ENCODE peak calls at places on chromosomes 2 and 18, in four cellular contexts. P is fibroblast of pulmonary artery, I is neural crest cell, R is glutamatergic neuron. S is an unnamed sample.

GRCh38 chr18:60053747-60054304 is 154.0 kb downstream of the PMAIP1 start:
- DNase-seq in R (no peak), P (peak), I (no peak), S (no peak)

GRCh38 chr2:146734042-146734715 is 1110.7 kb upstream of the ACVR2A start:
- DNase-seq in I (no peak), R (no peak), P (peak), S (peak)

GRCh38 chr18:71919211-71919610 is 624.9 kb downstream of the CBLN2 start:
- DNase-seq in R (no peak), P (no peak), I (no peak), S (no peak)

GRCh38 chr2:3108105-3108504 is 269.5 kb downstream of the EIPR1 start:
- DNase-seq in P (no peak), I (no peak), R (no peak), S (no peak)

GRCh38 chr2:38268691-38269309 is 108.3 kb downstream of the ATL2 start:
- DNase-seq in P (no peak), I (no peak), R (no peak), S (no peak)

GRCh38 chr2:231648579-231649174 is 56.0 kb downstream of the TEX44 start:
- DNase-seq in R (peak), P (peak), I (peak), S (peak)

GRCh38 chr2:181305151-181306123 is 151.7 kb upstream of the ITGA4 start:
- DNase-seq in R (no peak), I (peak), P (peak), S (no peak)

GRCh38 chr18:46155652-46156051 is 51.5 kb downstream of the HAUS1 start:
- DNase-seq in R (no peak), P (peak), I (no peak), S (no peak)

GRCh38 chr2:171958475-171958874 is 36.2 kb downstream of the HAT1 start:
- DNase-seq in P (peak), I (no peak), R (no peak), S (no peak)

GRCh38 chr2:239583879-239584859 is 183.3 kb upstream of the HDAC4 start:
- DNase-seq in R (peak), P (no peak), I (no peak), S (no peak)
- TF ChIP-seq CTCF in R (no peak), P (no peak), I (no peak), S (no peak)

DNA sequence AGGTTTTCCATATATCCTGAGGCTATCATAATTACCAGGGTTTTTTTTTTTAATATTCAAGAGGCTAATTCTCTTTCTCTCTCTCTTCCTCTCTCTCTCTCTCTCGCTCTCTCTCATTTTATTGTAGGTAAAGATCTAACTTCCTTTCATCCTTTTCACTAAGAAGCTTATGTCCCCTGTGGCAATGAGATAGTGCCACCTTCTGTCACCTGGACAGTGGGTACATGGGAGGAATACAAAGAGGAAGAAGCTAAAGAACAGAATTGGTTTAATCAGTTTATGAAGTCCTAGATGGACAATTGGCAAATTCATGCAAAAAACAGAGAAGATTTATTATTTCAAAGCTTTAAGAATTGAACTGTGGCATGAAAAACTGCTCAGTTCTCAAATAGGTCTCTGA is 1582.3 kb upstream of the TMEFF2 start:
- DNase-seq in P (no peak), R (no peak), I (no peak), S (no peak)
- TF ChIP-seq CTCF in P (no peak), R (no peak), I (no peak), S (no peak)

GRCh38 chr2:198322275-198322674 is 517.9 kb downstream of the PLCL1 start:
- DNase-seq in P (no peak), I (no peak), R (peak), S (peak)
- TF ChIP-seq CTCF in P (peak), I (peak), R (peak), S (peak)

GRCh38 chr2:96955694-96956610 is 30.4 kb downstream of the FAM178B start:
- DNase-seq in I (no peak), R (no peak), P (no peak), S (no peak)

GRCh38 chr2:96954490-96954846 is 31.9 kb downstream of the FAM178B start:
- DNase-seq in R (no peak), I (no peak), P (peak), S (no peak)

GRCh38 chr2:96960271-96960955 is 26.0 kb downstream of the FAM178B start:
- DNase-seq in I (peak), P (peak), R (peak), S (peak)

GRCh38 chr2:96959406-96960110 is 26.8 kb downstream of the FAM178B start:
- DNase-seq in R (no peak), I (no peak), P (no peak), S (no peak)

GRCh38 chr2:96957299-96957698 is 29.1 kb downstream of the FAM178B start:
- DNase-seq in R (no peak), P (no peak), I (no peak), S (no peak)
- TF ChIP-seq CTCF in R (no peak), P (no peak), I (no peak), S (no peak)

DNA sequence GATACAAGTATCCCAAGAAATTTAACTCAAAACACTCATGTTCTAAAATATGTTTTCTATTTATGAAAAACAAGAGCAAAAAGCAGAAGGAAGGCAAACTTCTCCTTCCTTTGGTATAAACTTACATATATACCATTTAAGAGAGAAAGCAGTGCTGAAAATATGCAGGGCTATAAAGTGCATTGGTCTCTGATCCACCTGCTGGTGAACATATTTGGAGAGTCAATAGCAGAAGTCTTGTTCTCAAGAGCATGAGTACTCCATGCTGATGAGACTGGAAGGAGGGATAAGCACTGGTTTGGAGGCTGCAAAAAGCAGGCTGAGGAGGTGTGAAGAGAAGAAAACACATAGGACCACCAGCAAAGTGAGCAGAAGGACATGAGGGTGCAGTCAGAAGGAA is 391.2 kb downstream of the STK39 start:
- DNase-seq in R (no peak), P (no peak), I (no peak), S (no peak)
- TF ChIP-seq CTCF in R (no peak), P (no peak), I (no peak), S (no peak)

GRCh38 chr2:36819090-36819711 is 122.7 kb downstream of the VIT start:
- DNase-seq in R (no peak), P (no peak), I (no peak), S (no peak)
- TF ChIP-seq CTCF in R (no peak), P (no peak), I (no peak), S (peak)

GRCh38 chr2:69010437-69011194 is 2.4 kb upstream of the ANTXR1 start:
- DNase-seq in R (no peak), P (no peak), I (no peak), S (no peak)

GRCh38 chr2:69012310-69013122 is 463 bp upstream of the ANTXR1 start:
- DNase-seq in R (peak), P (peak), I (peak), S (peak)

GRCh38 chr2:69011611-69012157 is 1.3 kb upstream of the ANTXR1 start:
- DNase-seq in R (peak), I (no peak), P (no peak), S (no peak)

GRCh38 chr2:69013837-69014796 is 1.1 kb downstream of the ANTXR1 start:
- DNase-seq in P (peak), R (no peak), I (no peak), S (peak)

DNA sequence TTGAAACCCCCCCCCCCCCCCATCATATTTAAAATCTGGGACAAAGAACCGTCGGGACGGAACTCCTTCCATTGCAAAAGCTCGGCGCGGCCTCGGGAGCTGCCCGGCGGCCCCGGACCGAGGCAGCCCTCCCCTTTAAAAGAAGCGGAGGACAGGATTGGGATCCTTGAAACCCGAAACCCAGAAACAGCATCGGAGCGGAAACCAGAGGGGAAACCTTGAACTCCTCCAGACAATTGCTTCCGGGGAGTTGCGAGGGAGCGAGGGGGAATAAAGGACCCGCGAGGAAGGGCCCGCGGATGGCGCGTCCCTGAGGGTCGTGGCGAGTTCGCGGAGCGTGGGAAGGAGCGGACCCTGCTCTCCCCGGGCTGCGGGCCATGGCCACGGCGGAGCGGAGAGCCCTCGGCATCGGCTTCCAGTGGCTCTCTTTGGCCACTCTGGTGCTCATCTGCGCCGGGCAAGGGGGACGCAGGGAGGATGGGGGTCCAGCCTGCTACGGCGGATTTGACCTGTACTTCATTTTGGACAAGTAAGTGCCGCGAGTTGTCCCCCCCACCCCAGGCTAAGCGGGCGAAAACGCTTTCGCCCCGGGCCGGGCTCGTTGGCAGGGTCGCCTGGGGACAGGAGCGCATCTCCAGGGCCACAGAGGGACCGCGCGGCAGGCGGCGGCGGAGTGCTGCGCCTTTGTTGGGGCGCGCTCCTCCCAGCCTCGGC is at the start of gene ANTXR1:
- DNase-seq in P (peak), I (peak), R (peak), S (peak)
- TF ChIP-seq CTCF in P (no peak), I (peak), R (peak), S (peak)

GRCh38 chr18:10006261-10006903 is 92.6 kb downstream of the VAPA start:
- DNase-seq in P (peak), R (peak), I (no peak), S (no peak)
- TF ChIP-seq CTCF in P (peak), R (no peak), I (no peak), S (no peak)

DNA sequence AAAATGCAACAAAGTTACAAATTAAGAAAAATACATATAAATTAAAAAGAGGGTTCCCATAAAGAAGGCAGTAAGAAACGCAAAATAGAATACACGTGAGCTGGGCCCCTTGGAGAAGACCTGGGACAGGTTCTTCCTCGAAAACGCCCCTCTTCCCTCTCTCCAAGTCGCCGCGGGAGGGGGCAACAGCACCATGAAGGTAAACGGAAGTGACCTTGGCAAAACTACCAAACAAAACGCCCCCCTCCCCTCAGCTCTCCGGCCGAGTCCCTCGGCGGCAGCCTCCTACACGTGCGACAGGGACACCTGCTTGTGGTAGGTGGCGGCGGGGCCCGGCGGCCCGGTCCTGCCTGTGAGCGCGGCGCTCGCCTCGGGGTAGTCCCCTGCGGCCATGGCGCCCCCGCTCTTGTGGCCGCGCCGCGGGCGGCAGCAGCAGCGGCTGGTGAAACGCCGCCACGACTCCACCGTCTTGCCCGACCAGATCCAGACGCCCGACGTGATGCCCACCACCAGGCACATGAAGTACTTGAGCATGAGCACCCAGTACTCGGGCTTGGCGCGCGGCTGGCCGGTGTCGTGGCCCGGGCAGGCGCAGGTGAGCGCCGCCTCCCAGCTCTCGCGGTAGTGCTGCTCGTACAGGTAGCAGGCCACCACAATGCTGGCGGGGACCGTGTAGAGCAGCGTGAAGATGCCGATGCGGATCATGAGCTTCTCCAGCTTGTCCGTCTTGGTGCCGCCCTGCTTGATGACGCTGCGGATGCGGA is 2.8 kb downstream of the FZD5 start:
- DNase-seq in P (no peak), R (no peak), I (no peak), S (peak)
- TF ChIP-seq CTCF in P (no peak), R (no peak), I (no peak), S (no peak)

GRCh38 chr2:235672720-235673119 is 178.9 kb downstream of the AGAP1 start:
- DNase-seq in I (no peak), P (no peak), R (no peak), S (no peak)
- TF ChIP-seq CTCF in I (no peak), P (no peak), R (no peak), S (no peak)